ENCODE peak calls at places on chromosomes 5 and 9, in four cellular contexts. One of them, this sample, is unnamed.

GRCh38 chr9:96599298-96599697 is 20.3 kb downstream of the CDC14B start:
- DNase-seq in PC-3: no peak
- DNase-seq in A549: no peak
- DNase-seq in fibroblast of pulmonary artery: peak; percentile 59
- DNase-seq in this sample: no peak

GRCh38 chr5:135565691-135566421 is 12.9 kb downstream of the CXCL14 start:
- DNase-seq in PC-3: peak; percentile 65
- DNase-seq in A549: peak; percentile 64
- DNase-seq in fibroblast of pulmonary artery: peak; percentile 70
- DNase-seq in this sample: peak; percentile 45

GRCh38 chr9:136439550-136440408 is at the start of gene INPP5E:
- DNase-seq in PC-3: peak; percentile 63
- DNase-seq in A549: peak; percentile 81
- DNase-seq in fibroblast of pulmonary artery: peak; percentile 70
- DNase-seq in this sample: peak; percentile 72

GRCh38 chr5:163874431-163874830 is 369.0 kb downstream of the MAT2B start:
- DNase-seq in PC-3: no peak
- DNase-seq in A549: no peak
- DNase-seq in fibroblast of pulmonary artery: no peak
- DNase-seq in this sample: no peak

GRCh38 chr5:57085306-57086081 is 88.4 kb upstream of the GPBP1 start:
- DNase-seq in PC-3: no peak
- DNase-seq in A549: no peak
- DNase-seq in fibroblast of pulmonary artery: no peak
- DNase-seq in this sample: no peak

GRCh38 chr5:154129013-154129412 is 61.5 kb upstream of the GALNT10 start:
- DNase-seq in PC-3: peak; percentile 60
- DNase-seq in A549: no peak
- DNase-seq in fibroblast of pulmonary artery: no peak
- DNase-seq in this sample: no peak

GRCh38 chr9:99576002-99576401 is 245.7 kb upstream of the NR4A3 start:
- DNase-seq in PC-3: peak; percentile 11
- DNase-seq in A549: peak; percentile 10
- DNase-seq in fibroblast of pulmonary artery: no peak
- DNase-seq in this sample: no peak

GRCh38 chr9:98567540-98568233 is 141.0 kb downstream of the GABBR2 start:
- DNase-seq in PC-3: no peak
- DNase-seq in A549: no peak
- DNase-seq in fibroblast of pulmonary artery: no peak
- DNase-seq in this sample: no peak

GRCh38 chr9:81669011-81669739 is 20.2 kb downstream of the TLE1 start:
- DNase-seq in PC-3: no peak
- DNase-seq in A549: no peak
- DNase-seq in fibroblast of pulmonary artery: no peak
- DNase-seq in this sample: peak; percentile 60

GRCh38 chr9:124658165-124659017 is 112.7 kb downstream of the NR6A1 start:
- DNase-seq in PC-3: peak; percentile 87
- DNase-seq in A549: peak; percentile 97
- DNase-seq in fibroblast of pulmonary artery: peak; percentile 97
- DNase-seq in this sample: peak; percentile 97

GRCh38 chr5:156414381-156414780 is 87.4 kb downstream of the SGCD start:
- DNase-seq in PC-3: no peak
- DNase-seq in A549: peak; percentile 16
- DNase-seq in fibroblast of pulmonary artery: no peak
- DNase-seq in this sample: no peak

GRCh38 chr5:35617435-35618296 is at the start of gene SPEF2:
- DNase-seq in PC-3: peak; percentile 92
- DNase-seq in A549: peak; percentile 95
- DNase-seq in fibroblast of pulmonary artery: peak; percentile 94
- DNase-seq in this sample: peak; percentile 91

GRCh38 chr9:128175743-128176142 is 15.6 kb downstream of the CIZ1 start:
- DNase-seq in PC-3: no peak
- DNase-seq in A549: no peak
- DNase-seq in fibroblast of pulmonary artery: no peak
- DNase-seq in this sample: no peak

GRCh38 chr5:62450259-62450658 is 37.7 kb downstream of the IPO11 start:
- DNase-seq in PC-3: no peak
- DNase-seq in A549: no peak
- DNase-seq in fibroblast of pulmonary artery: no peak
- DNase-seq in this sample: no peak

GRCh38 chr5:151611127-151611775 is 20.1 kb upstream of the FAT2 start:
- DNase-seq in PC-3: peak; percentile 41
- DNase-seq in A549: no peak
- DNase-seq in fibroblast of pulmonary artery: no peak
- DNase-seq in this sample: no peak

GRCh38 chr9:15157371-15157770 is 149.6 kb downstream of the TTC39B start:
- DNase-seq in PC-3: peak; percentile 32
- DNase-seq in A549: no peak
- DNase-seq in fibroblast of pulmonary artery: peak; percentile 31
- DNase-seq in this sample: peak; percentile 33

GRCh38 chr5:51194626-51195025 is 188.6 kb upstream of the ISL1 start:
- DNase-seq in PC-3: no peak
- DNase-seq in A549: no peak
- DNase-seq in fibroblast of pulmonary artery: no peak
- DNase-seq in this sample: no peak

GRCh38 chr5:132259061-132259851 is 1.8 kb downstream of the PDLIM4 start:
- DNase-seq in PC-3: no peak
- DNase-seq in A549: no peak
- DNase-seq in fibroblast of pulmonary artery: peak; percentile 92
- DNase-seq in this sample: peak; percentile 92

GRCh38 chr5:72540759-72541438 is 33.7 kb upstream of the ZNF366 start:
- DNase-seq in PC-3: no peak
- DNase-seq in A549: no peak
- DNase-seq in fibroblast of pulmonary artery: no peak
- DNase-seq in this sample: no peak

GRCh38 chr9:125462766-125463384 is 201.2 kb downstream of the GAPVD1 start:
- DNase-seq in PC-3: no peak
- DNase-seq in A549: no peak
- DNase-seq in fibroblast of pulmonary artery: peak; percentile 53
- DNase-seq in this sample: no peak

GRCh38 chr5:102649731-102650130 is 105.4 kb upstream of the PAM start:
- DNase-seq in PC-3: peak; percentile 29
- DNase-seq in A549: no peak
- DNase-seq in fibroblast of pulmonary artery: no peak
- DNase-seq in this sample: peak; percentile 44

GRCh38 chr5:169637856-169638190 is 748 bp downstream of the DOCK2 start:
- DNase-seq in PC-3: no peak
- DNase-seq in A549: no peak
- DNase-seq in fibroblast of pulmonary artery: no peak
- DNase-seq in this sample: no peak

GRCh38 chr5:81093536-81094196 is 133.5 kb downstream of the RASGRF2 start:
- DNase-seq in PC-3: no peak
- DNase-seq in A549: no peak
- DNase-seq in fibroblast of pulmonary artery: no peak
- DNase-seq in this sample: no peak

GRCh38 chr5:136805466-136805865 is 440.1 kb upstream of the TRPC7 start:
- DNase-seq in PC-3: peak; percentile 12
- DNase-seq in A549: no peak
- DNase-seq in fibroblast of pulmonary artery: no peak
- DNase-seq in this sample: no peak

GRCh38 chr9:89794918-89795317 is 190.1 kb downstream of the GADD45G start:
- DNase-seq in PC-3: no peak
- DNase-seq in A549: no peak
- DNase-seq in fibroblast of pulmonary artery: no peak
- DNase-seq in this sample: no peak

GRCh38 chr5:50667079-50667652 is 729 bp downstream of the PARP8 start:
- DNase-seq in PC-3: no peak
- DNase-seq in A549: peak; percentile 23
- DNase-seq in fibroblast of pulmonary artery: peak; percentile 53
- DNase-seq in this sample: peak; percentile 55

GRCh38 chr9:16335788-16336580 is 534.5 kb downstream of the BNC2 start:
- DNase-seq in PC-3: peak; percentile 95
- DNase-seq in A549: peak; percentile 97
- DNase-seq in fibroblast of pulmonary artery: peak; percentile 98
- DNase-seq in this sample: peak; percentile 98

GRCh38 chr5:126056851-126057622 is 366.2 kb upstream of the GRAMD2B start:
- DNase-seq in PC-3: no peak
- DNase-seq in A549: no peak
- DNase-seq in fibroblast of pulmonary artery: no peak
- DNase-seq in this sample: no peak

DNA sequence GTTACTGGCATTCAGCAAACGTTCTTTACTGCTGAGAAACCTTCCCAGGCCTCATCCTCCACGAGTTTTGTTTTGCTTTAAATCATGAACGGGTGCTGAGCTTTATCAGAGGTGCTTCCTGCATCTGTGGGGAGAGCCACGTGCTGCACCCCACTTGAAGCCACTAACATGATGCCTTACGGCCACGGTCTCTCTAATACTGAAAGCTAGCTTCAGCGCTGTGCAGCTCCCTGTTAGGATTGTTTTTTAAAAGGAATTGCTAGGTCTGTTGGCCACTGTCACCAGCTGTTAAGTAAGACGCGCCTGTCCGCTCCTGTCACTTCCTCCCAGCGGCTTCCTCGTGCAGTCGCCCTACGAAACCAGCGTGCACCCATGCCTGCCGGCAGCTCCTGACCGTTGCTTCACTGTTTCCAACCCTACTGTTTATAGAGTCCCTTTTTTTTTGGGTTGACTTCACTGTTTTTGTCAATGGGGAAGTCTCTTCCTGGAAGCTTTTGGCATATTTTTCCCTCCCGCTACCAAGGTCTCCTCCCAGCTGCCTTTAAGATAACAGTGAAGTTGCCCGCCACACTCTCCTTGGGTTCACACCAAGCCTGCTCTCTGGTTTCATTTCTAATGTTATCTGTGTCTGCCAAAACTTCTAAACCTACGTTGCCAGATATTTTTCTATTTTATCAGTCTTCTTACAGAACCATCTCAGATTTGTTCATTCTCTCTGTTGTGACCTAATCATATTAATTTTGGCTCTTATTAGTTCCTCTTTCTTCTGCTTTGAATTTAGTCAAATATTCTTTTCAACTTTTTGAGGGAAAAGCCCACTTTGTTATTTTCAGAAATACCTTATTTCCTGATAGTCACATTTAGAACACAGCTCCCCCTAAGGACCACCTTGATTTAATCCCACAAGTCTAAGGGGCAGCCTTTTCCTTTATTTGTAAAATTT is 20.2 kb downstream of the LPCAT1 start:
- DNase-seq in PC-3: no peak
- DNase-seq in A549: no peak
- DNase-seq in fibroblast of pulmonary artery: peak; percentile 67
- DNase-seq in this sample: no peak
- TF ChIP-seq CTCF in PC-3: no peak
- TF ChIP-seq CTCF in A549: no peak
- TF ChIP-seq CTCF in fibroblast of pulmonary artery: no peak
- TF ChIP-seq CTCF in this sample: peak; percentile 4

DNA sequence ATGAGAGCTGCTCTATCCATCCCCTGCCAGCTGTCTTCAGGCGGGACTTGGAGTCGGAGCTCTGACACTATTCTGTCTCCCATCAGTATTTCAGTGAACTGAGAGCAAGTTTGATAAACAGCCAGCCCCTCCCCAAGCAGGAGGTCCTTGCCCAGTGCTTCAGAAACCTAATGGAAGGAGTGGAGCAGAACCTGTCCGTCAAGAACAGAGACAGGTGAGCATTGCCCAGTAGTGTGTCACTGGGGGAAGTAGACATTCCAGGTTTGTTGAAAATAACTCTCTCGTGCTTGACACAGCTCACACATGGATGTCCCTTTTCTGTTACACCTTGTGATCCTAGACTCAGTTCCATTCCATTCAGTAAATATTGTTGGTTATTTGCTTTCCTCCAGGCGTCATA is 13.2 kb upstream of the TLX3 start:
- DNase-seq in PC-3: peak; percentile 63
- DNase-seq in A549: no peak
- DNase-seq in fibroblast of pulmonary artery: no peak
- DNase-seq in this sample: no peak
- H3K4me3 ChIP-seq in PC-3: no peak overlapping the region
- H3K4me3 ChIP-seq in A549: no peak overlapping the region
- H3K4me3 ChIP-seq in fibroblast of pulmonary artery: no peak overlapping the region
- H3K4me3 ChIP-seq in this sample: no peak overlapping the region

DNA sequence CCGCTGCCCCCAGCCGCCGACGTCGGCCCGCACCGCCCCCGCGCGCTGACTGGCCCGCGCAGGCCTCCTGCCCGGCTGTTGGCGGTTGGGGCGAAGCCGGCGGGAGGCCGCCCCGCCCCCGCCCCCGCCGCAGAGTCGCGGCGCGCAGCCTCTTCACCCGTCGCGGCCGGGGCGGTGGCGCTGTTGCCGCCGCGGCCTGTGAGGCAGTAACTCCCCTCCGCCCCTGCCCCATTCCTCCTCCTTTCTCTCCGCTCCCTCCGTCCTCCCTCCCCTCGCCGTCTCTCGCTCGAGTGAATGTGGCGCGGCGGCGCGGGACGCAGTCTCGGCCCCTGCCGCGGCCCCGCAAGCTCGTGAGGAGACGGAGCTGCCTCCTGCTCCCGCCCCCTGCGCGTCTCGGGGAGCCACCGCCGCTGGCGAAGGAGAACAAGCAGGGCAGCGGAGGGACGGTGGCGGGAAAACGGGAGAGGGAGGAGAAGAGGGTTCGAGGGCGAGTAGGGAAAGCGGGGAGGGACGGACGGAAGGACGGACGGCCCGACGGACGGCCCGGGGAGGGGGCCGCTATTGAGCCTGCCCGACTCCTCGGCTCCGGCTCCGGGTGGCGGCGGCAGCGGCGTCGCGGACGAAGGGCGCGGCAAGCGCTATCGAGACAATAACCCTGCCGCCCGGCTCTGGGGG is 637 bp upstream of the ERBIN start:
- DNase-seq in PC-3: peak; percentile 73
- DNase-seq in A549: peak; percentile 89
- DNase-seq in fibroblast of pulmonary artery: peak; percentile 90
- DNase-seq in this sample: peak; percentile 89
- TF ChIP-seq CTCF in PC-3: no peak
- TF ChIP-seq CTCF in A549: peak; percentile 56
- TF ChIP-seq CTCF in fibroblast of pulmonary artery: no peak
- TF ChIP-seq CTCF in this sample: peak; percentile 17

GRCh38 chr5:4335078-4335477 is 739.4 kb downstream of the IRX1 start:
- DNase-seq in PC-3: no peak
- DNase-seq in A549: no peak
- DNase-seq in fibroblast of pulmonary artery: no peak
- DNase-seq in this sample: no peak

GRCh38 chr5:4345850-4346249 is 750.2 kb downstream of the IRX1 start:
- DNase-seq in PC-3: no peak
- DNase-seq in A549: no peak
- DNase-seq in fibroblast of pulmonary artery: no peak
- DNase-seq in this sample: no peak

GRCh38 chr5:4339949-4340348 is 744.3 kb downstream of the IRX1 start:
- DNase-seq in PC-3: no peak
- DNase-seq in A549: no peak
- DNase-seq in fibroblast of pulmonary artery: no peak
- DNase-seq in this sample: no peak
- H3K4me3 ChIP-seq in PC-3: no peak overlapping the region
- H3K4me3 ChIP-seq in A549: no peak overlapping the region
- H3K4me3 ChIP-seq in fibroblast of pulmonary artery: no peak overlapping the region
- H3K4me3 ChIP-seq in this sample: no peak overlapping the region

GRCh38 chr9:76985581-76985980 is 33.9 kb upstream of the FOXB2 start:
- DNase-seq in PC-3: no peak
- DNase-seq in A549: no peak
- DNase-seq in fibroblast of pulmonary artery: no peak
- DNase-seq in this sample: no peak
- TF ChIP-seq CTCF in PC-3: no peak
- TF ChIP-seq CTCF in A549: no peak
- TF ChIP-seq CTCF in fibroblast of pulmonary artery: no peak
- TF ChIP-seq CTCF in this sample: no peak

This sample was measured in astrocyte of the spinal cord.